ENCODE peak calls at places on chromosomes 4 and X, in ten cellular contexts. C is activated B cell treated with CpG ODN at 0.5 μM for 24 hours, V is B cell, P is fibroblast of lung, K is uterus, G is RWPE1, N is AG04449, R is endothelial cell of umbilical vein, I is keratinocyte, M is suprapubic skin. B is an unnamed sample.
A peak's percentile ranks its signal among the peaks of the same experiment; 100 is the strongest.

GRCh38 chr4:185640809-185641675 is 105.7 kb upstream of the PDLIM3 start:
- DNase-seq in M (no peak), I (peak; percentile 17), C (no peak), K (no peak), P (peak; percentile 77), N (peak; percentile 57), V (no peak), R (peak; percentile 69), G (peak; percentile 19), B (peak; percentile 51)

GRCh38 chrX:115494133-115494532 is 66.8 kb upstream of the PLS3 start:
- DNase-seq in C (no peak), K (no peak), P (no peak), V (no peak), N (no peak), I (no peak), G (no peak), M (no peak), R (peak; percentile 14), B (no peak)

GRCh38 chr4:118557298-118557851 is 127.8 kb upstream of the METTL14 start:
- DNase-seq in P (peak; percentile 74), M (no peak), C (no peak), V (no peak), G (peak; percentile 1), R (no peak), N (peak; percentile 2), K (no peak), I (no peak), B (no peak)

GRCh38 chrX:133325422-133325821 is 89.9 kb downstream of the GPC4 start:
- DNase-seq in R (no peak), M (no peak), K (no peak), N (no peak), V (no peak), C (no peak), I (no peak), G (no peak), P (peak; percentile 26), B (no peak)

GRCh38 chr4:20483416-20483815 is 216.8 kb upstream of the PACRGL start:
- DNase-seq in I (no peak), P (peak; percentile 41), G (no peak), N (no peak), V (no peak), R (no peak), K (no peak), C (no peak), M (no peak), B (no peak)

GRCh38 chr4:2402053-2402452 is 16.4 kb downstream of the ZFYVE28 start:
- DNase-seq in N (no peak), G (no peak), C (no peak), I (no peak), P (peak; percentile 38), M (no peak), V (no peak), K (peak; percentile 56), R (peak; percentile 42), B (no peak)

GRCh38 chr4:14184767-14185166 is 557.2 kb upstream of the BOD1L1 start:
- DNase-seq in M (no peak), I (no peak), P (no peak), G (no peak), N (no peak), R (no peak), C (no peak), V (no peak), K (no peak), B (no peak)

GRCh38 chr4:186790630-186791029 is 67.0 kb upstream of the FAT1 start:
- DNase-seq in C (no peak), M (no peak), P (peak; percentile 67), N (no peak), I (no peak), V (no peak), R (no peak), G (no peak), K (no peak), B (no peak)

GRCh38 chrX:16848541-16848940 is 21.6 kb downstream of the RBBP7 start:
- DNase-seq in P (no peak), M (no peak), N (no peak), I (no peak), V (no peak), R (no peak), G (no peak), K (no peak), C (no peak), B (no peak)

GRCh38 chr4:42649870-42650269 is 7.0 kb downstream of the ATP8A1 start:
- DNase-seq in P (no peak), I (no peak), R (no peak), V (no peak), K (no peak), M (no peak), G (no peak), N (no peak), C (no peak), B (no peak)

GRCh38 chr4:80529021-80529420 is 193.5 kb downstream of the CFAP299 start:
- DNase-seq in G (no peak), P (no peak), M (no peak), C (no peak), R (no peak), K (no peak), N (no peak), V (no peak), I (no peak), B (no peak)

GRCh38 chr4:7769936-7770674 is 169.6 kb downstream of the AFAP1 start:
- DNase-seq in R (peak; percentile 14), P (no peak), N (no peak), C (no peak), K (no peak), I (no peak), G (peak; percentile 6), V (no peak), M (no peak), B (peak; percentile 55)

GRCh38 chr4:83709627-83710026 is 173.7 kb downstream of the GPAT3 start:
- DNase-seq in V (no peak), M (no peak), R (no peak), G (no peak), C (no peak), K (no peak), I (no peak), N (no peak), P (no peak), B (no peak)

GRCh38 chrX:24153796-24154189 is 4.3 kb downstream of the ZFX start:
- DNase-seq in R (peak; percentile 78), C (no peak), M (no peak), I (no peak), V (no peak), P (no peak), K (no peak), G (no peak), N (no peak), B (no peak)

DNA sequence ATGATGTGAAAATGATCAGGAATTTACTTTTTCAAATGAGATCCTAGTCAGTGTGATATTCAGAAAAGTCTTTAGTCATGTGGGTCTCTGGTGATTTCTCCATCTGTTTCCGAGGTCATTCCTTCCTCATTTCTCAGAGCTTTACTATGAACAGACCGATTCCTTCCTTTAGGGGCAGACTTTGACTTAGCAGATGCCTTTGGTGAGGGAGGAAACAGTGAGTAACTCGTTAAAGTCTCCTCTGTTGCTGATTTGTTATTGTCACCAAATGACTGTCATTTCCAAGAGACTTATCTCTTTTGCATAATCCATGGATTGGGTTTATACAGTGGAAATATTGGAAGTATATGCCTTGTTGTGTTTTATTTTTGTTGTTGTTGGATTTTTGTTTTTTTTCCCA is 76.2 kb upstream of the CD99 start:
- DNase-seq in G (no peak), C (no peak), R (peak; percentile 87), N (peak; percentile 59), V (no peak), M (no peak), P (peak; percentile 81), I (no peak), K (no peak), B (no peak)
- TF ChIP-seq CTCF in G (no peak), C (no peak), R (peak; percentile 36), N (peak; percentile 71), V (no peak), M (peak; percentile 19), P (peak; percentile 58), I (peak; percentile 30), K (peak; percentile 46), B (no peak)

GRCh38 chrX:128816919-128817318 is 706.4 kb downstream of the SMARCA1 start:
- DNase-seq in K (no peak), P (no peak), M (no peak), R (no peak), N (no peak), V (no peak), I (no peak), C (no peak), G (no peak), B (no peak)
- TF ChIP-seq CTCF in K (no peak), P (no peak), M (no peak), R (no peak), N (no peak), V (no peak), I (peak; percentile 37), C (no peak), G (no peak), B (no peak)

GRCh38 chrX:6826856-6827255 is 291.9 kb upstream of the VCX3A start:
- DNase-seq in I (no peak), G (no peak), P (no peak), N (no peak), R (no peak), V (no peak), M (no peak), C (no peak), K (no peak), B (no peak)
- TF ChIP-seq CTCF in I (no peak), G (no peak), P (no peak), N (no peak), R (no peak), V (no peak), M (no peak), C (no peak), K (no peak), B (no peak)

GRCh38 chr4:153641532-153641931 is 42.5 kb upstream of the TLR2 start:
- DNase-seq in R (no peak), M (no peak), V (no peak), P (no peak), G (no peak), C (no peak), N (no peak), I (no peak), K (no peak), B (no peak)

GRCh38 chr4:153643406-153644016 is 40.6 kb upstream of the TLR2 start:
- DNase-seq in K (no peak), P (peak; percentile 48), C (no peak), M (no peak), N (no peak), V (peak; percentile 64), R (peak; percentile 56), G (peak; percentile 61), I (no peak), B (peak; percentile 74)

GRCh38 chr4:153649572-153649991 is 34.5 kb upstream of the TLR2 start:
- DNase-seq in I (no peak), K (no peak), P (peak; percentile 10), R (peak; percentile 21), N (no peak), C (no peak), G (no peak), M (no peak), V (no peak), B (no peak)

GRCh38 chr4:153647975-153648374 is 36.1 kb upstream of the TLR2 start:
- DNase-seq in K (no peak), V (no peak), R (no peak), N (no peak), C (no peak), G (no peak), P (no peak), M (no peak), I (no peak), B (no peak)

DNA sequence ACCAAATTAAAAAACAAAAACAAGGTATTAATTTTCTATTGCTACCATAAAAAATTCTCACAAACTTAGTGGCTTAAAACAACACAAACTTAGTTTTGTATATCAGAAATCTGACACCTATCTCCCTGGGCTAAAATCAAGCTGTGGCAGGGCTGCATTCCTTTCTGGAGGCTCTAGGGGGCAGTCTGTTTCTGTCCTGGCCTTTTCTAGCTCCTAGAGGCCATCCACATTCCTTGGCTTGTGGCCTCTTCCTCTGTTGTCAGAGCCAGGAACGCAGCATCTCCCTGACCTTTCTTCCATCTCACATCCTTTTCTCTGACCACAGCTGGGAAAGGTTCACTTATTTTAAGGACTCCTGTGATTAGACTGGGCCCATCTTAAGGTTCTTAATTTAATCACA is 38.9 kb upstream of the TLR2 start:
- DNase-seq in I (no peak), P (no peak), N (no peak), C (no peak), K (no peak), V (no peak), R (no peak), M (no peak), G (no peak), B (no peak)
- TF ChIP-seq CTCF in I (peak; percentile 9), P (no peak), N (no peak), C (no peak), K (no peak), V (peak; percentile 20), R (peak; percentile 31), M (no peak), G (no peak), B (peak; percentile 6)

B was measured in GM10248.